ENCODE peak calls at places on chromosomes 12 and 14, in four cellular contexts. S, H, W and B are unnamed samples.

GRCh38 chr12:6078378-6079083 is 45.9 kb downstream of the VWF start:
- DNase-seq in S (peak), H (no peak), W (no peak), B (peak)

GRCh38 chr14:76091036-76091435 is 60.7 kb upstream of the GPATCH2L start:
- DNase-seq in S (peak), H (no peak), W (peak), B (no peak)

GRCh38 chr12:55702861-55703260 is 4.8 kb downstream of the ITGA7 start:
- DNase-seq in S (no peak), H (no peak), W (no peak), B (no peak)

GRCh38 chr14:89240414-89240813 is 176.6 kb downstream of the FOXN3 start:
- DNase-seq in S (no peak), H (peak), W (no peak), B (peak)

GRCh38 chr12:6768385-6769002 is 2.3 kb downstream of the PTMS start:
- DNase-seq in S (no peak), H (no peak), W (no peak), B (no peak)

GRCh38 chr12:117294206-117294605 is 67.2 kb downstream of the NOS1 start:
- DNase-seq in S (peak), H (no peak), W (no peak), B (no peak)

GRCh38 chr12:109264095-109264942 is 44.8 kb downstream of the FOXN4 start:
- DNase-seq in S (peak), H (peak), W (peak), B (peak)

GRCh38 chr12:118061011-118061875 is at the start of gene WSB2:
- DNase-seq in S (peak), H (no peak), W (peak), B (peak)

GRCh38 chr12:3117628-3118027 is 40.4 kb downstream of the TSPAN9 start:
- DNase-seq in S (no peak), H (peak), W (no peak), B (peak)

GRCh38 chr12:51917746-51918453 is 10.6 kb downstream of the ACVRL1 start:
- DNase-seq in S (no peak), H (no peak), W (no peak), B (no peak)

GRCh38 chr12:1176191-1176590 is 185.2 kb downstream of the ERC1 start:
- DNase-seq in S (no peak), H (no peak), W (no peak), B (no peak)

GRCh38 chr12:24359418-24359817 is 409.9 kb upstream of the SOX5 start:
- DNase-seq in S (no peak), H (no peak), W (no peak), B (no peak)